ENCODE peak calls at places on chromosomes 12 and 14, in nine cellular contexts. H is effector CD4-positive, alpha-beta T cell; N is T-helper 2 cell; Z is stimulated activated CD4-positive, alpha-beta T cell treated with anti-CD3 and anti-CD28 coated beads, Interleukin-4, amount 100 ng/mL, for 4 hours; P is amniotic epithelial cell; F is activated CD4-positive, alpha-beta T cell treated with anti-CD3 and anti-CD28 coated beads, Interleukin-2, amount 50 U/mL, for 1 hour; B is T-cell; T is ovary; X is GM23338. E is an unnamed sample.

GRCh38 chr12:116591608-116592115 is 32.5 kb downstream of the MAP1LC3B2 start:
- DNase-seq in F (no peak), H (no peak), T (no peak), N (no peak), X (no peak), B (no peak), P (peak; percentile 78), Z (no peak), E (no peak)

GRCh38 chr12:125561-125960 is 59.0 kb downstream of the IQSEC3 start:
- DNase-seq in Z (no peak), P (no peak), H (no peak), N (no peak), F (no peak), B (no peak), T (no peak), X (no peak), E (no peak)

GRCh38 chr12:99121476-99121965 is 476.4 kb downstream of the APAF1 start:
- DNase-seq in F (no peak), T (no peak), N (no peak), B (no peak), H (no peak), P (no peak), X (no peak), Z (no peak), E (no peak)

GRCh38 chr12:3680919-3681594 is 71.9 kb downstream of the CRACR2A start:
- DNase-seq in F (no peak), B (no peak), X (no peak), Z (no peak), N (no peak), P (peak; percentile 3), H (no peak), T (peak; percentile 65), E (peak; percentile 14)

GRCh38 chr12:7612851-7613250 is 52.9 kb downstream of the APOBEC1 start:
- DNase-seq in F (no peak), N (no peak), X (no peak), H (no peak), Z (no peak), P (no peak), B (no peak), T (no peak), E (no peak)

GRCh38 chr14:50954811-50955372 is 10.6 kb upstream of the PYGL start:
- DNase-seq in P (peak; percentile 68), B (no peak), N (no peak), H (no peak), F (no peak), Z (no peak), X (peak; percentile 52), T (no peak), E (no peak)

GRCh38 chr14:54207991-54208520 is 188.8 kb upstream of the CDKN3 start:
- DNase-seq in B (no peak), P (no peak), H (no peak), Z (no peak), F (no peak), T (no peak), X (no peak), N (no peak), E (no peak)

GRCh38 chr14:70045296-70045695 is 143.5 kb downstream of the SLC8A3 start:
- DNase-seq in F (no peak), B (no peak), Z (no peak), H (no peak), T (no peak), X (no peak), P (no peak), N (no peak), E (no peak)

GRCh38 chr12:7961395-7962188 is 25.6 kb upstream of the SLC2A3 start:
- DNase-seq in H (no peak), N (no peak), F (no peak), Z (no peak), B (no peak), P (peak; percentile 27), X (no peak), T (no peak), E (no peak)

GRCh38 chr12:46461459-46461858 is 88.9 kb upstream of the SLC38A2 start:
- DNase-seq in X (no peak), T (peak; percentile 54), P (no peak), H (no peak), B (no peak), N (no peak), F (no peak), Z (no peak), E (no peak)

E was measured in RPMI8226.